ENCODE peak calls at places on chromosomes 6 and 20, in eight cellular contexts. U is tibial artery, K is mesenchymal stem cell, L is uterus, Z is bronchial epithelial cell, G is choroid plexus epithelial cell, P is Peyer's patch, Q is stomach. H is an unnamed sample.

GRCh38 chr20:50810063-50810462 is 15.2 kb downstream of the BCAS4 start:
- DNase-seq in Z (no peak), Q (no peak), L (no peak), U (no peak), K (no peak), P (no peak), G (no peak), H (no peak)

GRCh38 chr20:49384437-49385434 is 97.7 kb downstream of the KCNB1 start:
- DNase-seq in Q (peak), Z (no peak), P (peak), L (peak), K (peak), U (peak), G (peak), H (no peak)

GRCh38 chr6:156729248-156729647 is 47.9 kb upstream of the ARID1B start:
- DNase-seq in L (no peak), K (peak), Z (peak), Q (no peak), U (no peak), G (peak), P (no peak), H (no peak)

GRCh38 chr6:56220078-56220477 is 27.3 kb downstream of the COL21A1 start:
- DNase-seq in Z (peak), L (no peak), Q (no peak), P (no peak), K (no peak), G (no peak), U (no peak), H (no peak)

GRCh38 chr6:35078226-35078850 is 62.8 kb downstream of the TCP11 start:
- DNase-seq in L (no peak), Q (no peak), P (no peak), U (no peak), K (no peak), G (no peak), Z (no peak), H (no peak)

GRCh38 chr6:35054106-35054742 is 86.9 kb downstream of the TCP11 start:
- DNase-seq in Z (no peak), K (no peak), P (no peak), L (no peak), U (no peak), Q (no peak), G (no peak), H (no peak)

GRCh38 chr20:63843778-63844177 is 12.7 kb upstream of the ZBTB46 start:
- DNase-seq in Z (no peak), K (no peak), L (no peak), U (no peak), P (no peak), G (no peak), Q (no peak), H (no peak)

GRCh38 chr6:129684903-129685639 is 24.9 kb downstream of the ARHGAP18 start:
- DNase-seq in Z (no peak), U (no peak), K (no peak), P (no peak), L (no peak), G (no peak), Q (no peak), H (no peak)

GRCh38 chr6:68638225-68638900 is 3.3 kb downstream of the ADGRB3 start:
- DNase-seq in K (peak), U (peak), P (no peak), Q (peak), L (peak), G (peak), Z (peak), H (no peak)

GRCh38 chr6:120871416-120872261 is 462.6 kb downstream of the TBC1D32 start:
- DNase-seq in G (no peak), Z (no peak), L (no peak), K (no peak), U (no peak), Q (no peak), P (no peak), H (no peak)

GRCh38 chr6:105174512-105174911 is 5.3 kb downstream of the POPDC3 start:
- DNase-seq in L (no peak), P (no peak), G (peak), K (peak), Z (peak), U (no peak), Q (no peak), H (peak)

GRCh38 chr6:170253226-170253909 is 37.5 kb downstream of the DLL1 start:
- DNase-seq in K (no peak), P (no peak), U (no peak), G (no peak), Q (no peak), Z (no peak), L (no peak), H (no peak)

GRCh38 chr6:133973109-133973971 is 20.3 kb downstream of the TBPL1 start:
- DNase-seq in G (peak), L (no peak), Q (no peak), U (no peak), K (peak), P (no peak), Z (peak), H (no peak)

GRCh38 chr6:11796819-11797218 is 18.2 kb upstream of the ADTRP start:
- DNase-seq in G (no peak), Z (no peak), Q (no peak), L (no peak), P (no peak), U (no peak), K (no peak), H (no peak)

GRCh38 chr20:58640446-58640845 is 10.6 kb upstream of the STX16 start:
- DNase-seq in Q (no peak), P (no peak), K (peak), Z (peak), G (peak), L (no peak), U (peak), H (no peak)

GRCh38 chr6:78781001-78781400 is 86.3 kb upstream of the IRAK1BP1 start:
- DNase-seq in K (no peak), Z (peak), G (no peak), L (no peak), Q (no peak), U (no peak), P (no peak), H (no peak)

GRCh38 chr6:148470606-148471299 is 128.1 kb downstream of the SASH1 start:
- DNase-seq in G (no peak), L (no peak), Z (no peak), U (no peak), K (no peak), Q (no peak), P (no peak), H (no peak)

GRCh38 chr20:64106981-64107735 is at the start of gene NPBWR2:
- DNase-seq in P (peak), K (no peak), G (no peak), L (no peak), Q (no peak), Z (no peak), U (no peak), H (no peak)

GRCh38 chr6:32854376-32855178 is 585 bp downstream of the PSMB9 start:
- DNase-seq in Z (no peak), K (peak), P (peak), G (peak), L (peak), U (peak), Q (peak), H (no peak)

GRCh38 chr6:105326838-105327745 is 75.8 kb downstream of the PREP start:
- DNase-seq in Q (no peak), Z (peak), U (no peak), L (no peak), P (no peak), G (peak), K (peak), H (no peak)

GRCh38 chr20:32378461-32378860 is 20.3 kb downstream of the ASXL1 start:
- DNase-seq in Z (no peak), G (peak), L (no peak), P (no peak), K (no peak), Q (no peak), U (no peak), H (no peak)

GRCh38 chr6:156794546-156794945 is 17.4 kb downstream of the ARID1B start:
- DNase-seq in P (no peak), Q (no peak), Z (no peak), U (no peak), L (no peak), G (no peak), K (no peak), H (no peak)

GRCh38 chr20:49496526-49497216 is 14.2 kb upstream of the KCNB1 start:
- DNase-seq in L (no peak), G (no peak), P (no peak), Q (no peak), Z (no peak), U (no peak), K (no peak), H (no peak)

GRCh38 chr6:6008648-6009421 is 2.1 kb upstream of the NRN1 start:
- DNase-seq in G (no peak), K (no peak), P (no peak), L (peak), Q (peak), U (peak), Z (no peak), H (no peak)

GRCh38 chr20:60203451-60203850 is 245.2 kb downstream of the CDH26 start:
- DNase-seq in P (no peak), K (no peak), U (no peak), G (no peak), L (no peak), Z (peak), Q (no peak), H (no peak)

GRCh38 chr6:28977351-28978136 is 27.6 kb downstream of the ZNF311 start:
- DNase-seq in L (no peak), U (no peak), K (peak), G (peak), Q (no peak), Z (peak), P (no peak), H (no peak)

GRCh38 chr20:62985089-62985778 is 21.5 kb downstream of the BHLHE23 start:
- DNase-seq in L (no peak), P (no peak), Q (no peak), U (no peak), G (no peak), Z (no peak), K (no peak), H (no peak)

GRCh38 chr6:55868910-55869479 is 6.4 kb downstream of the BMP5 start:
- DNase-seq in Z (peak), L (no peak), Q (no peak), P (no peak), U (no peak), K (peak), G (peak), H (no peak)

GRCh38 chr6:126107475-126108121 is 121.3 kb downstream of the TRMT11 start:
- DNase-seq in U (no peak), Q (no peak), L (no peak), K (no peak), Z (no peak), P (no peak), G (peak), H (no peak)

GRCh38 chr6:119350202-119351004 is 842 bp upstream of the MAN1A1 start:
- DNase-seq in L (peak), P (peak), Q (no peak), G (peak), K (peak), U (peak), Z (peak), H (peak)

GRCh38 chr20:697826-698225 is 22.2 kb upstream of the SCRT2 start:
- DNase-seq in Z (no peak), K (no peak), P (no peak), Q (no peak), L (no peak), G (no peak), U (no peak), H (no peak)

GRCh38 chr20:701401-702129 is 26.0 kb upstream of the SCRT2 start:
- DNase-seq in G (no peak), L (no peak), U (no peak), K (no peak), Q (peak), Z (no peak), P (no peak), H (no peak)

GRCh38 chr20:699342-699741 is 23.7 kb upstream of the SCRT2 start:
- DNase-seq in P (no peak), K (no peak), L (no peak), Z (no peak), G (no peak), Q (no peak), U (no peak), H (no peak)

GRCh38 chr20:703010-703409 is 27.4 kb upstream of the SCRT2 start:
- DNase-seq in Z (no peak), L (no peak), P (no peak), Q (no peak), U (no peak), K (no peak), G (no peak), H (no peak)

DNA sequence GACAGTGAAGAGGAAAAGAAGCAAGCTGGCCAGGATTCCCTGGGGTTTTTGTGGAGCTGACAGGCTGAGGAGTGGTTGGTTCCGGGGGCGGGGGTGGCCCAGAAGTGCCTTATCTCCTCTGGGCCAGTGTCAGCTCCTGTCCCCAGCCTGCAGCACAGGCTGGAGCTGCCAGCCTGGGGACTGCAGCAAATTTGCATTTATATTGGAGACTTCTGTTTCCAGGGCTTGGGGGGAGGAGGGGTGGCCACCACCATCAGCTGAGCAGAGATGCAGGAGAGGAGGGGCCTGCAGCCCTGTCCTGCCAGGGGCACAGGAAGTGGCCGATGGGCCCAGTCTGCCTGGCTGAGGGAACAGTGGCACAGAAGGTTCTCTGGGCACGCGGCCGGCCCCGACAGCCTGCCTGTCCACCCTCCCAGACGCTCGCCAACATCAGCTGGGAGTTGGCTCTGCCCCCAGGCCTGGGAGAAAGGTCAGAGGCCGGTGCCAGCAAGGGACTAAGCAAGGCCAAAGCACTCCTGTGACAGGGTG is 24.3 kb upstream of the SCRT2 start:
- DNase-seq in U (no peak), Q (peak), Z (no peak), P (no peak), G (no peak), K (no peak), L (no peak), H (no peak)
- H3K4me3 ChIP-seq in U (no peak), Q (no peak), Z (no peak), P (no peak), G (no peak), K (no peak), L (no peak), H (no peak)

GRCh38 chr6:87430499-87430898 is 22.7 kb downstream of the CFAP206 start:
- DNase-seq in L (no peak), Q (no peak), U (no peak), K (no peak), G (no peak), P (no peak), Z (no peak), H (no peak)
- H3K4me3 ChIP-seq in L (no peak), Q (no peak), U (no peak), K (no peak), G (no peak), P (no peak), Z (no peak), H (no peak)

DNA sequence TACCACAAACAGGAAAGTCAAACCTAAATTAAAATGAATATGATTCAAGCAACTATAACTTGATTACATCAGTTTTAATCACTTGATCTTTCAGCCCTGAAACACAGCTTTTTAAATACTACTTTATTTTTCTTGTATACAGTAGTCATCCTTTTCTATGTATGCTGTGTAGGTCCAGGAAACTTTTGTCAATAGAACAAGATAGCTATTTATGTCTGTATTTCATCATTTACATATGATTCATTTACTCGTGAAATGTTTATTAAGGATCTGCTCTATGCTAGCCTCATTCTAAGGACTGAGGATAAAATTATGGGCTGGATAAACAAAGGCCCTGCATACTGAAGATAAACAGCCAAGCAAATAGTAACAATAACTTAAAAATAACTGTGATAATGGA is 930.2 kb downstream of the TFAP2A start:
- DNase-seq in Q (no peak), Z (peak), L (no peak), U (no peak), K (no peak), G (no peak), P (no peak), H (no peak)
- H3K4me3 ChIP-seq in Q (no peak), Z (no peak), L (no peak), U (no peak), K (no peak), G (no peak), P (no peak), H (no peak)

GRCh38 chr20:37526238-37526838 is 1.3 kb downstream of the BLCAP start:
- DNase-seq in P (no peak), L (no peak), U (peak), Z (peak), K (peak), Q (no peak), G (peak), H (no peak)

GRCh38 chr20:37526839-37527637 is 638 bp downstream of the BLCAP start:
- DNase-seq in G (no peak), L (no peak), U (no peak), K (peak), P (no peak), Q (peak), Z (peak), H (no peak)

GRCh38 chr20:37525810-37526209 is 1.9 kb downstream of the BLCAP start:
- DNase-seq in G (no peak), Z (no peak), P (no peak), U (no peak), Q (no peak), L (no peak), K (no peak), H (no peak)

GRCh38 chr20:37524221-37524700 is 3.2 kb downstream of the NNAT start:
- DNase-seq in Z (peak), Q (peak), P (no peak), U (no peak), G (no peak), L (no peak), K (no peak), H (no peak)

GRCh38 chr20:37524859-37525708 is 2.6 kb downstream of the BLCAP start:
- DNase-seq in Q (peak), U (no peak), Z (peak), L (no peak), G (no peak), K (no peak), P (no peak), H (no peak)
- H3K4me3 ChIP-seq in Q (peak), U (peak), Z (no peak), L (no peak), G (peak), K (no peak), P (no peak), H (peak)

DNA sequence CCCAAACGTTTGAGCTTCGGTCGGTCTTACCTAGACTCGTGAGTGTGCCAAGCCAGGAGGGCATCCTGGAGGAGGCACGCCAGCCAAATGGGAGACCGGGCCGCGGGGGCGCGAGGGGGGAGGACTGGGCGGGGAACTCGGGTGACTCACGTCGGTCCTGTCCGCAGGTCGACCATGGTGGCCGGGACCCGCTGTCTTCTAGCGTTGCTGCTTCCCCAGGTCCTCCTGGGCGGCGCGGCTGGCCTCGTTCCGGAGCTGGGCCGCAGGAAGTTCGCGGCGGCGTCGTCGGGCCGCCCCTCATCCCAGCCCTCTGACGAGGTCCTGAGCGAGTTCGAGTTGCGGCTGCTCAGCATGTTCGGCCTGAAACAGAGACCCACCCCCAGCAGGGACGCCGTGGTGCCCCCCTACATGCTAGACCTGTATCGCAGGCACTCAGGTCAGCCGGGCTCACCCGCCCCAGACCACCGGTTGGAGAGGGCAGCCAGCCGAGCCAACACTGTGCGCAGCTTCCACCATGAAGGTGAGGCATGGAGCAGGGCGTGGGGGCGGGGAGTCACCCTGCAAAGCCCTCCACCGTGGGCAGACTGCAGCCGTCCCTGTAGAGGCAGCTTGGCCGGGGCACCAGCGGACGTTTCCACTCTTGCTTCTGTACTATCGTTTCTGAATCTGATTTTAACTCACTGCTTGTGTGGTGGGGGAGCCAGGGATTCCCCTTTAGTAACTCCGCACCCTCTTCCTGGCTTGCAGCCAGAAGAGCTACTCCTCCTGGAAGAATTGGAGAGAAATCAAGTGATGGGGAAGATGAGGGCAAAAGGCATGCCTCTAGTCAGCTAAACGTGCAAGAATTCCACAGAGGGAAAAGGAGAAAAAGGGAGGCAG is 2.7 kb downstream of the BMP2 start:
- DNase-seq in G (peak), Z (no peak), K (peak), U (peak), L (peak), Q (peak), P (no peak), H (no peak)
- H3K4me3 ChIP-seq in G (peak), Z (peak), K (peak), U (peak), L (peak), Q (peak), P (peak), H (no peak)

DNA sequence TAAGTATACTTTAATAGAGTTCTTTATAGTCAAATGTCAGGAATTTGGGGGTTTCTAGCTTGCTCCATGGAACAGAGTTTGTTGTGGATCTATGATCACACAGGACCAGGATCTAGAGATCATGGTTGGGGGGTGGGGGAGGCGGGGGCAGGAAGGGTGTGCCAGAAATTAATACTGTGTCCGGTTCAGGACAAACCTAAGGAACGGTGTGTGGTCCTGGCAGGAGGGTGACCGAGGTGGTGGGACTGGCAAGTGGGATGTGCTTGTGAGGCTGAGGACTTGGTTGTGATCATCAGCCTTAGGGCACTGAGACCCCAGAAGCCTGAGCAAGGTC is 27.9 kb downstream of the GSTA3 start:
- DNase-seq in P (no peak), Q (no peak), G (no peak), U (no peak), Z (no peak), K (no peak), L (no peak), H (no peak)
- H3K4me3 ChIP-seq in P (peak), Q (peak), G (no peak), U (peak), Z (peak), K (peak), L (peak), H (no peak)